ENCODE peak calls at places on chromosomes 2 and 18, in four cellular contexts. L is thyroid gland, I is H1, O is heart left ventricle. F is an unnamed sample.

GRCh38 chr2:42843611-42844010 is 51.2 kb upstream of the HAAO start:
- DNase-seq in L (no peak), I (no peak), O (no peak), F (no peak)

GRCh38 chr2:160324161-160324768 is 124.2 kb upstream of the ITGB6 start:
- DNase-seq in L (peak; percentile 68), I (no peak), O (no peak), F (peak; percentile 63)

GRCh38 chr18:12048010-12048826 is 45.4 kb upstream of the ANKRD62 start:
- DNase-seq in L (no peak), I (no peak), O (no peak), F (no peak)

GRCh38 chr2:30301551-30301950 is 70.2 kb downstream of the LBH start:
- DNase-seq in L (peak; percentile 26), I (peak; percentile 72), O (no peak), F (no peak)

GRCh38 chr2:188975497-188976102 is 1.4 kb downstream of the COL3A1 start:
- DNase-seq in L (no peak), I (no peak), O (peak; percentile 31), F (peak; percentile 59)

GRCh38 chr2:62099523-62100175 is 96.3 kb upstream of the B3GNT2 start:
- DNase-seq in L (no peak), I (no peak), O (no peak), F (no peak)

GRCh38 chr2:96098900-96099590 is 17.3 kb downstream of the ADRA2B start:
- DNase-seq in L (peak; percentile 2), I (no peak), O (peak; percentile 87), F (no peak)

GRCh38 chr18:69889009-69889408 is 58.7 kb downstream of the CD226 start:
- DNase-seq in L (no peak), I (no peak), O (no peak), F (no peak)

GRCh38 chr2:239443666-239444567 is 43.1 kb upstream of the HDAC4 start:
- DNase-seq in L (no peak), I (no peak), O (no peak), F (no peak)

GRCh38 chr2:231666171-231667095 is 41.9 kb upstream of the PTMA start:
- DNase-seq in L (peak; percentile 97), I (peak; percentile 94), O (peak; percentile 98), F (peak; percentile 93)

GRCh38 chr2:65366595-65367125 is 65.7 kb downstream of the SPRED2 start:
- DNase-seq in L (no peak), I (no peak), O (no peak), F (no peak)
- H3K4me1 ChIP-seq in L (peaks cover 25% of the 10 kb centered on the region), I (no peaks in the 10 kb centered on the region), O (peaks cover 45% of the 10 kb centered on the region), F (peaks cover under 1% of the 10 kb centered on the region)

GRCh38 chr2:20190862-20191713 is 33.8 kb downstream of the SDC1 start:
- DNase-seq in L (no peak), I (peak; percentile 79), O (no peak), F (no peak)
- TF ChIP-seq CTCF in L (no peak), I (peak; percentile 86), O (no peak), F (no peak)

GRCh38 chr2:134692461-134692860 is 26.3 kb downstream of the TMEM163 start:
- DNase-seq in L (no peak), I (no peak), O (no peak), F (no peak)

GRCh38 chr2:134693359-134694330 is 25.2 kb downstream of the TMEM163 start:
- DNase-seq in L (no peak), I (no peak), O (no peak), F (no peak)

GRCh38 chr2:134694411-134694810 is 24.4 kb downstream of the TMEM163 start:
- DNase-seq in L (no peak), I (no peak), O (no peak), F (no peak)

GRCh38 chr2:134689303-134689702 is 29.5 kb downstream of the TMEM163 start:
- DNase-seq in L (no peak), I (no peak), O (no peak), F (no peak)

GRCh38 chr2:134690629-134691215 is 28.1 kb downstream of the TMEM163 start:
- DNase-seq in L (no peak), I (no peak), O (no peak), F (no peak)
- TF ChIP-seq POLR2A in L (no peak), I (no peak), O (no peak), F (no peak)

GRCh38 chr2:47026738-47027531 is 111.3 kb upstream of the MCFD2 start:
- DNase-seq in L (no peak), I (no peak), O (no peak), F (no peak)
- H3K4me1 ChIP-seq in L (peaks cover 17% of the 10 kb centered on the region), I (no peaks in the 10 kb centered on the region), O (peaks cover 34% of the 10 kb centered on the region), F (peaks cover 3% of the 10 kb centered on the region)

F was measured in ovary.